ENCODE peak calls at places on chromosomes 13 and 19, in six cellular contexts. N, C, Y, H, M and S are unnamed samples.

GRCh38 chr13:46197299-46197975 is 14.3 kb upstream of the LRRC63 start:
- DNase-seq in C (no peak), M (no peak), H (no peak), N (no peak), Y (no peak), S (no peak)

GRCh38 chr19:34404109-34404909 is at the start of gene PDCD2L:
- DNase-seq in M (peak; percentile 96), C (peak; percentile 97), H (peak; percentile 75), Y (peak; percentile 89), N (peak; percentile 93), S (peak; percentile 94)

GRCh38 chr13:59425211-59425721 is 738.5 kb downstream of the DIAPH3 start:
- DNase-seq in N (no peak), C (no peak), M (no peak), Y (no peak), H (no peak), S (no peak)

GRCh38 chr13:67735651-67736050 is 505.5 kb upstream of the PCDH9 start:
- DNase-seq in C (no peak), N (no peak), M (no peak), H (no peak), Y (no peak), S (no peak)

GRCh38 chr13:20728579-20729300 is 25.2 kb downstream of the IL17D start:
- DNase-seq in N (no peak), C (no peak), H (no peak), Y (no peak), M (no peak), S (no peak)

GRCh38 chr19:16369664-16370576 is 45.3 kb downstream of the KLF2 start:
- DNase-seq in H (no peak), N (no peak), Y (no peak), M (no peak), C (no peak), S (no peak)

GRCh38 chr13:114063545-114064515 is 68.6 kb downstream of the RASA3 start:
- DNase-seq in C (peak; percentile 68), Y (no peak), M (peak; percentile 66), N (peak; percentile 80), H (peak; percentile 45), S (no peak)

GRCh38 chr13:51252954-51253531 is 30.8 kb downstream of the FAM124A start:
- DNase-seq in M (no peak), C (no peak), N (no peak), H (no peak), Y (no peak), S (no peak)

GRCh38 chr13:44507639-44508038 is 68.5 kb downstream of the TSC22D1 start:
- DNase-seq in H (no peak), Y (no peak), M (no peak), N (no peak), C (no peak), S (no peak)

GRCh38 chr13:99980201-99981114 is 1.1 kb upstream of the ZIC2 start:
- DNase-seq in N (peak; percentile 42), H (peak; percentile 38), Y (peak; percentile 32), M (peak; percentile 69), C (peak; percentile 69), S (peak; percentile 66)
- TF ChIP-seq POLR2AphosphoS5 in N (no peak), H (no peak), Y (no peak), M (no peak), C (no peak), S (no peak)

GRCh38 chr19:40231057-40231456 is 4.6 kb upstream of the CCNP start:
- DNase-seq in Y (no peak), N (no peak), M (no peak), C (no peak), H (no peak), S (no peak)

GRCh38 chr19:40228863-40229262 is 2.4 kb upstream of the CCNP start:
- DNase-seq in N (no peak), M (no peak), H (no peak), Y (no peak), C (no peak), S (no peak)

GRCh38 chr19:40229926-40230417 is 3.5 kb upstream of the CCNP start:
- DNase-seq in H (no peak), N (no peak), Y (no peak), C (no peak), M (no peak), S (no peak)

GRCh38 chr19:40228371-40228770 is 1.9 kb upstream of the CCNP start:
- DNase-seq in M (no peak), C (no peak), N (no peak), H (no peak), Y (no peak), S (no peak)

DNA sequence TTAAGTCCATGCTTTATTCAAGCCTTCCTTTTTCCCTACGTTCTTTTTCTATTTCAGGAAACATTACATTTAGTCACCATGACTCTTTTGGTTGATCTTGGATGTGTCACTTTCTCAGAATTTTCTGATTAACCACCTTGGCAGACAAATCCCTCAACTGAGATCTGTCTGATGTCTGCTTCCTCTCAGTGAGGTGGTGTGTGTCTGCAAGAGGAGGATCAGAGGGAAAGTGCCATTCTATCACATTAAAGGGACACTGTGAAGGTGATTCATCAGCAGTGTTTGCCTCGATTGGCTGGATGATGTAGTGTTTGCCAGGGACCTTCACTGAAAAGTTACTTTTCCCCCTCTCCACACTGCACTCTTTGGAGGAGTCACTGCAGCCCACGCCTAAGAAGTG is 3.0 kb upstream of the CCNP start:
- DNase-seq in Y (no peak), H (no peak), C (no peak), M (no peak), N (no peak), S (no peak)
- TF ChIP-seq POLR2A in Y (no peak), H (no peak), C (no peak), M (no peak), N (no peak), S (peak; percentile 21)

GRCh38 chr19:51064534-51065220 is at the start of gene KLK13:
- DNase-seq in C (peak; percentile 49), N (no peak), H (peak; percentile 41), Y (no peak), M (no peak), S (no peak)
- TF ChIP-seq POLR2AphosphoS5 in C (no peak), N (no peak), H (no peak), Y (no peak), M (no peak), S (no peak)

DNA sequence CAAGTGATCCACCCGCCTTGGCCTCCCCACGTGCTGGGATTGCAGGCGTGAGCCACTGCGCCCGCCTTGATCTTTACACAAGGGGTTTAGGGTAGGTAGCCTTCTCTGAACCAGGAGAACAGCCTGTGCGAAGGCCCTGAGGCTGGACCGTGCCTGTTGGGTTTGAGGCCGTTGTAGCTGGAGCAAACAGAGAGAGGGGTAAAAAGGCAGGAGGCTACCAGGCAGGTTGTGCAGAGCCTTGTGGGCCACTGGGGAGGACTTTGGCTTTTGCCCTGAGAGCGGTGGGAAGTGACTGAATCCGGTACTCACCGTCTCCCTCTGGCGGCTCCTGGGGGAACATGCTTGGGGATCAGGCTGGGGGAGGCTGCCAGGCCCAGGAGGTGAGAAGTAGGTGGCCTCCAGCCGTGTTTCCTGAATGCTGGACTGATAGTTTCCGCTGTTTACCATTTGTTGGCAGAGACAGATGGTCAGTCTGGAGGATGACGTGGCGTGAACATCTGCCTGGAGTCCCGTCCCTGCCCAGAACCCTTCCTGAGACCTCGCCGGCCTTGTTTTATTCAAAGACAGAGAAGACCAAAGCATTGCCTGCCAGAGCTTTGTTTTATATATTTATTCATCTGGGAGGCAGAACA is 24.6 kb downstream of the SPC24 start:
- DNase-seq in M (peak; percentile 90), Y (peak; percentile 70), C (peak; percentile 89), N (peak; percentile 74), H (peak; percentile 75), S (peak; percentile 76)
- TF ChIP-seq POLR2A in M (no peak), Y (no peak), C (no peak), N (no peak), H (no peak), S (no peak)

DNA sequence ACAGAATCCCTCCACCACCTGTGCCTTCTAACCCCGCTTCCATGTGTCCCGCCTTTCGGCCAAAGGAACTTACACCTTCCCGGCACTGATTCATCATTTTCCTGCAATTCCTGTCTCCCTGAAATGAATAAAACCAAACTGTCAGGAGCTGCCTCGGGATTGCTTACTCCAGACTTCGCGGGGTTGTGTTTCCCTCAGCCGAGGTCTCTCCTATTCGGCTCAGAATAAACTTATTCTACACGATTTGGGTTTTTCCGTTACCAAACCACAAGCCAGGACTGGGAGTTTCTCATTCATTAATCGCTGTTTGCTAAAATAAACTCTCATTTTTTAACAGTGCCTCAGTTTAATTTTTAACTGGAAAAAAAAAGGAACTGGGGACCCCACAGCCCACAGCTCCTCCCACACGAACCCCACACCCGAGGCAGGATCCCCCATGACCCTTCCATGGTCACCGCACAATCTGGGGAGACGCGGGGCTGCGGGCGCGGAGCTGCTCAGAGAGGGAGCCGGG is 647 bp downstream of the ZNF878 start:
- DNase-seq in M (no peak), C (no peak), H (no peak), N (no peak), Y (no peak), S (no peak)
- TF ChIP-seq POLR2AphosphoS5 in M (no peak), C (no peak), H (no peak), N (no peak), Y (no peak), S (no peak)

DNA sequence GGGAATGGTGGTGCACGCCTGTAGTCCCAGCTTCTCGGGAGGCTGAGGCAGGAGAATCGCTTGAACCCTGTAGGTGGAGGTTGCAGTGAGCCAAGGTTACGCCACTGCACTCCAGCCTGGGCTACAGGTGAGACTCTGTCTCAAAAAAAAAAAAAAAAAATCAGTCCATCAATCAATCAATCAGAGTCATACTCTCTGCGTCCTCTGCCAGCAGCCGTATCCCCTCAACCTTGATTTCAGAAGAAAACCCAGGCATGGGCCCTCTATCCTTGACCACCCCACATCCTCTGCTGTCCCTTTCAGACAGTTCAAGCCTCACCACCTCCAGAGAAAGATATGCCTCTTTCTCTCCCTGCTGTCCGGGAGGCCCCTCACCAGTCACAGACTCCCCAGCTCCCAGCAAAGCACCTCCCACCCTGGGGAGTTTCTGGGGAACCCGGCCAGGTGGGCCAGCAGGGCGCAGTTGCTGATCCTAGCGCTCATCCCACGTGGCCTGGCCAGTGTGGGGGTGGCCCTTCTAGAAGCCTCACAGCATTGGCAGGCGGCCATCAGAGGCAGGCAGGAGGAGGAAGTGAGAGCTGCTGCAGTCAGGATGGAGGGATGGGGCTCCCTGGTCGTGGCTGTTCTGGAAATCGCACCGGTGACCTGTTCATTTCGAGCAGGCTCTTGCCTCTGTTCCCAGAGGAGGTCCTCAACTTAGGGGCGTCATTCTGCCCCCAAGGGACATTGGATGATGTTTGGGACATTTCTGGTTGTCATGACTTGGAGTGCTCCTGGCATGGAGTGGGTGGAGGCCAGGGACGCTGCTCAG is 10.2 kb upstream of the JSRP1 start:
- DNase-seq in Y (peak; percentile 48), M (peak; percentile 93), C (peak; percentile 93), H (peak; percentile 81), N (peak; percentile 94), S (no peak)
- TF ChIP-seq POLR2A in Y (peak; percentile 50), M (no peak), C (no peak), H (no peak), N (no peak), S (peak; percentile 44)

GRCh38 chr19:1254530-1255185 is 6.3 kb downstream of the MIDN start:
- DNase-seq in H (no peak), M (no peak), N (no peak), C (no peak), Y (no peak), S (no peak)

GRCh38 chr19:1252818-1253513 is 4.6 kb downstream of the MIDN start:
- DNase-seq in N (peak; percentile 96), H (peak; percentile 93), Y (peak; percentile 91), M (peak; percentile 91), C (peak; percentile 90), S (no peak)

GRCh38 chr19:1252221-1252817 is 3.9 kb downstream of the MIDN start:
- DNase-seq in Y (peak; percentile 94), N (peak; percentile 93), C (peak; percentile 92), H (peak; percentile 96), M (peak; percentile 86), S (no peak)

GRCh38 chr19:1254081-1254527 is 5.7 kb downstream of the MIDN start:
- DNase-seq in C (no peak), H (no peak), N (no peak), Y (peak; percentile 19), M (peak; percentile 35), S (no peak)

GRCh38 chr19:1253514-1254080 is 5.2 kb downstream of the MIDN start:
- DNase-seq in H (no peak), Y (peak; percentile 76), N (peak; percentile 78), C (no peak), M (peak; percentile 74), S (no peak)
- TF ChIP-seq POLR2AphosphoS5 in H (peak; percentile 9), Y (peak; percentile 25), N (peak; percentile 58), C (peak; percentile 5), M (no peak), S (no peak)